ENCODE peak calls at places on chromosomes 6 and 20, in eight cellular contexts. J, C, B, G, Z, D, R and F are unnamed samples.

GRCh38 chr6:75563032-75563431 is 38.6 kb upstream of the SENP6 start:
- DNase-seq in J (peak), C (no peak), B (no peak), G (no peak), Z (peak), D (no peak), R (peak), F (peak)

GRCh38 chr6:39815356-39815755 is 23.2 kb downstream of the DAAM2 start:
- DNase-seq in J (no peak), C (no peak), B (no peak), G (no peak), Z (no peak), D (no peak), R (no peak), F (no peak)

GRCh38 chr6:131038612-131039344 is 24.3 kb downstream of the EPB41L2 start:
- DNase-seq in J (peak), C (no peak), B (no peak), G (no peak), Z (no peak), D (no peak), R (no peak), F (peak)

GRCh38 chr6:125791151-125791819 is 525 bp downstream of the NCOA7 start:
- DNase-seq in J (peak), C (peak), B (peak), G (no peak), Z (peak), D (peak), R (peak), F (peak)

GRCh38 chr20:45091366-45091765 is 9.6 kb downstream of the KCNS1 start:
- DNase-seq in J (no peak), C (no peak), B (no peak), G (no peak), Z (no peak), D (no peak), R (no peak), F (no peak)

GRCh38 chr6:37993596-37993995 is 174.1 kb downstream of the ZFAND3 start:
- DNase-seq in J (no peak), C (no peak), B (no peak), G (no peak), Z (no peak), D (no peak), R (no peak), F (no peak)

GRCh38 chr20:9185511-9185910 is 116.6 kb downstream of the PLCB4 start:
- DNase-seq in J (peak), C (no peak), B (no peak), G (no peak), Z (no peak), D (no peak), R (no peak), F (peak)

GRCh38 chr6:3751730-3752537 is 421 bp upstream of the PXDC1 start:
- DNase-seq in J (peak), C (peak), B (peak), G (peak), Z (peak), D (peak), R (peak), F (peak)

GRCh38 chr20:35978041-35978513 is 9.7 kb downstream of the CNBD2 start:
- DNase-seq in J (no peak), C (no peak), B (no peak), G (no peak), Z (no peak), D (no peak), R (no peak), F (peak)

GRCh38 chr6:39053854-39054576 is 5.4 kb downstream of the GLP1R start:
- DNase-seq in J (no peak), C (no peak), B (no peak), G (no peak), Z (no peak), D (no peak), R (no peak), F (no peak)

GRCh38 chr20:61436674-61437279 is 184.7 kb downstream of the CDH4 start:
- DNase-seq in J (peak), C (peak), B (no peak), G (no peak), Z (peak), D (no peak), R (no peak), F (peak)

GRCh38 chr20:10667560-10668167 is 6.1 kb downstream of the JAG1 start:
- DNase-seq in J (no peak), C (no peak), B (no peak), G (no peak), Z (no peak), D (no peak), R (no peak), F (no peak)

GRCh38 chr6:7727951-7728854 is 2.3 kb downstream of the BMP6 start:
- DNase-seq in J (no peak), C (peak), B (no peak), G (peak), Z (no peak), D (peak), R (peak), F (peak)

GRCh38 chr6:125316621-125317020 is 14.9 kb upstream of the HDDC2 start:
- DNase-seq in J (peak), C (peak), B (no peak), G (no peak), Z (no peak), D (no peak), R (no peak), F (no peak)

GRCh38 chr6:141077355-141078333 is 1055.1 kb upstream of the GJE1 start:
- DNase-seq in J (no peak), C (peak), B (no peak), G (no peak), Z (peak), D (no peak), R (peak), F (peak)

GRCh38 chr20:25541676-25542075 is 43.7 kb downstream of the NINL start:
- DNase-seq in J (peak), C (no peak), B (no peak), G (no peak), Z (no peak), D (no peak), R (no peak), F (peak)

GRCh38 chr6:170525795-170526194 is 27.3 kb downstream of the PSMB1 start:
- DNase-seq in J (no peak), C (no peak), B (no peak), G (no peak), Z (peak), D (no peak), R (no peak), F (no peak)

GRCh38 chr6:21164768-21165326 is 428.7 kb upstream of the SOX4 start:
- DNase-seq in J (peak), C (no peak), B (no peak), G (no peak), Z (no peak), D (no peak), R (no peak), F (peak)

GRCh38 chr6:27296106-27296783 is 15.8 kb downstream of the POM121L2 start:
- DNase-seq in J (peak), C (peak), B (no peak), G (no peak), Z (no peak), D (no peak), R (no peak), F (peak)

GRCh38 chr20:50577175-50578018 is 67.2 kb downstream of the PTPN1 start:
- DNase-seq in J (no peak), C (no peak), B (no peak), G (peak), Z (no peak), D (no peak), R (no peak), F (no peak)

GRCh38 chr6:98574991-98575390 is 259.4 kb upstream of the POU3F2 start:
- DNase-seq in J (no peak), C (no peak), B (no peak), G (no peak), Z (no peak), D (no peak), R (no peak), F (no peak)

GRCh38 chr6:125198285-125199009 is 44.9 kb downstream of the TPD52L1 start:
- DNase-seq in J (no peak), C (no peak), B (no peak), G (no peak), Z (no peak), D (no peak), R (peak), F (no peak)

GRCh38 chr6:109795994-109796555 is 105.0 kb downstream of the FIG4 start:
- DNase-seq in J (peak), C (no peak), B (no peak), G (no peak), Z (no peak), D (no peak), R (no peak), F (peak)

GRCh38 chr6:166691199-166691598 is 64.1 kb upstream of the RPS6KA2 start:
- DNase-seq in J (peak), C (no peak), B (no peak), G (peak), Z (no peak), D (no peak), R (no peak), F (peak)

GRCh38 chr6:5302995-5303622 is 41.8 kb downstream of the FARS2 start:
- DNase-seq in J (peak), C (peak), B (peak), G (peak), Z (no peak), D (peak), R (peak), F (peak)

GRCh38 chr6:692356-692851 is 535 bp downstream of the EXOC2 start:
- DNase-seq in J (peak), C (peak), B (peak), G (peak), Z (peak), D (peak), R (peak), F (peak)

GRCh38 chr6:89894169-89894568 is at the start of gene GJA10:
- DNase-seq in J (no peak), C (no peak), B (no peak), G (no peak), Z (no peak), D (no peak), R (no peak), F (no peak)

GRCh38 chr6:119444642-119445557 is 95.3 kb upstream of the MAN1A1 start:
- DNase-seq in J (no peak), C (no peak), B (no peak), G (no peak), Z (no peak), D (no peak), R (peak), F (no peak)

GRCh38 chr6:26322645-26323482 is 42.1 kb upstream of the BTN3A2 start:
- DNase-seq in J (peak), C (no peak), B (no peak), G (no peak), Z (peak), D (peak), R (peak), F (peak)

GRCh38 chr20:33859157-33859695 is 48.1 kb downstream of the CHMP4B start:
- DNase-seq in J (no peak), C (peak), B (peak), G (no peak), Z (no peak), D (no peak), R (peak), F (no peak)